ENCODE peak calls at places on chromosomes 11 and 22, in seven cellular contexts. A is lung, X is mammary epithelial cell, E is lower lobe of right lung, I is dorsolateral prefrontal cortex, L is upper lobe of right lung, B is sigmoid colon. K is an unnamed sample.

GRCh38 chr11:20095189-20095588 is 65.1 kb downstream of the DBX1 start:
- DNase-seq in A (no peak), X (no peak), E (no peak), I (no peak), L (no peak), B (no peak), K (no peak)

GRCh38 chr11:111550258-111550657 is 9.7 kb downstream of the LAYN start:
- DNase-seq in X (no peak), B (no peak), I (no peak), A (no peak), E (no peak), L (no peak), K (no peak)

GRCh38 chr22:50010676-50011446 is 1.7 kb downstream of the IL17REL start:
- DNase-seq in X (no peak), I (no peak), A (no peak), E (peak), B (peak), L (peak), K (no peak)

GRCh38 chr11:40338739-40339138 is 1120.7 kb downstream of the LRRC4C start:
- DNase-seq in A (no peak), B (no peak), L (no peak), X (peak), E (no peak), I (no peak), K (no peak)

GRCh38 chr22:31296258-31296657 is 4.0 kb upstream of the PIK3IP1 start:
- DNase-seq in E (no peak), I (no peak), A (no peak), B (no peak), X (peak), L (no peak), K (no peak)

GRCh38 chr22:31092161-31092560 is 11.0 kb downstream of the SMTN start:
- DNase-seq in I (no peak), A (no peak), E (no peak), X (no peak), L (no peak), B (no peak), K (no peak)

GRCh38 chr11:116644948-116645305 is 127.9 kb downstream of the BUD13 start:
- DNase-seq in E (no peak), A (no peak), I (no peak), B (no peak), L (no peak), X (no peak), K (no peak)

GRCh38 chr22:41517172-41518047 is 26.9 kb downstream of the POLR3H start:
- DNase-seq in E (no peak), B (peak), A (peak), L (no peak), X (peak), I (peak), K (peak)

GRCh38 chr11:18748766-18749375 is 22.9 kb upstream of the IGSF22 start:
- DNase-seq in I (no peak), B (no peak), E (no peak), L (no peak), X (no peak), A (no peak), K (no peak)

GRCh38 chr11:107157146-107157808 is 139.0 kb upstream of the GUCY1A2 start:
- DNase-seq in L (no peak), I (no peak), A (no peak), B (no peak), X (no peak), E (no peak), K (no peak)

GRCh38 chr11:40166892-40167291 is 1292.6 kb downstream of the LRRC4C start:
- DNase-seq in L (no peak), B (no peak), X (no peak), I (no peak), E (no peak), A (no peak), K (no peak)

GRCh38 chr11:3132271-3132781 is 32.8 kb downstream of the OSBPL5 start:
- DNase-seq in X (no peak), A (no peak), E (peak), L (peak), B (peak), I (peak), K (no peak)
- TF ChIP-seq CTCF in X (no peak), A (no peak), E (no peak), L (no peak), B (no peak), I (no peak), K (no peak)

GRCh38 chr11:86062719-86063118 is 6.2 kb downstream of the PICALM start:
- DNase-seq in E (no peak), I (no peak), L (no peak), X (no peak), A (no peak), B (no peak), K (no peak)
- H3K4me3 ChIP-seq in E (peak), I (peak), L (peak), X (no peak), A (no peak), B (no peak), K (no peak)

DNA sequence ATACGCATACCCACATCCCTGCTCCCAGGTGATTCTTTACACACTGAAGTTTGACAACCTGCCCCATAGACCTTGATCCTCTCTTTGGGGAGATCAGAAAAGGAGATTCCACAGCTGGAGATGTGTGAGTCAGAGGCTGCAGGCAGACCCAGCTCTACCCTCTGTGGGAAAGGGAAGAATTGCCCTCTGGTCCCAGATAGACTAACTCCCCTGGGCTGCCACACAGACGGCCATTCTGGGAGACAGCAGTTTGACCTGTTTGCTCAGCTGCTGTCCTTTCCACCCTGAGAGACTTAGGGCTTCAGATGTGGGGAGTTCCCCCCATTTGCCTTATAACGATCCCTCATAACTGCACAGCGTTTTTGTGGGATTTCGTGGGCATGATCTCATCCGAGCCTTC is 14.0 kb downstream of the FAM83F start:
- DNase-seq in B (no peak), E (no peak), L (no peak), I (no peak), A (no peak), X (peak), K (no peak)
- H3K27ac ChIP-seq in B (no peak), E (no peak), L (no peak), I (no peak), A (no peak), X (peak), K (no peak)

DNA sequence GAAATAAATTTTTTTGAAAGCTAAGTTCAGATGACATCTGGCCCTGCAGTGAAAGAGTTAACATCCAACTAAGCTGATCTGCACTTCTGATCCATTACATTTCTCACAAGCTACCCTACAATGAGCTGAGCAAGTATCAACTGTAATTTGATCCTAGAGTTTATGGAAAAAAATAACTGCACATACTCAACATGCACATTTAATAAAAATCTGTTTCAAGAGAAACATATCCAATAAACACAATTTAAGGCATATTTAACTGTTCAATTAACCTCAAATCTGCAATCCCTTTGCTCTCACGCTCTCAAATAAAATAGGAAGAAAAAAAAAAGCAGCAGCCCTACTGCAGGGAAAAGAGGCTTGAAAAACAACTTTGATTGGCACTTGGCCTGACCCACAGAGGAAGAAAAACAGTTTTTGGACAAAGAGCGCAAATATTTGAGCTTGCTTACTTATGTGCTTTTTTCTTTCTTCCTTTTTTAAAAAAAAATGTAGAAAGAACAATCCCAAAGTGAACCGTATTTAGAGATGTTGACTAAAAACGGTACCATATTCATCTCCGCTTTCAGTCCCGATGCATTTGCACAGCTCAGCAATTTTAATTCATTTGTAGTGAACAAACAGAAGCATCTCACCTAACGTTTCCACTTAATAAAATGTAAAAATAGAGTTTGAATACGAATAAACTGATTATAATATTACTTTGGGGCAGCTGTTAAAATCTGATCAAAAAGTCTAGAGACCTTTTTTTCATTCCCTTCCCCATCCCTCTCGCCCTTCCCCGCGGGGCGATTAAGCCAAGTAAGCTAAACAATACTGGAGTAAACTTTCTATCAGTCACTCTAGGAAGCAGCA is 1.6 kb downstream of the SESN3 start:
- DNase-seq in E (no peak), L (no peak), B (peak), X (peak), I (no peak), A (no peak), K (no peak)
- TF ChIP-seq CTCF in E (no peak), L (no peak), B (no peak), X (no peak), I (no peak), A (no peak), K (no peak)

GRCh38 chr22:46057762-46058420 is 80.9 kb upstream of the WNT7B start:
- DNase-seq in B (peak), L (peak), I (peak), A (peak), E (peak), X (peak), K (peak)
- H3K4me3 ChIP-seq in B (peak), L (peak), I (peak), A (no peak), E (peak), X (peak), K (no peak)

K was measured in body of pancreas.